ENCODE peak calls at places on chromosomes 1 and 21, in nine cellular contexts. C, T, R, E, Q, K, Z, H and V are unnamed samples.

GRCh38 chr1:21524686-21525339 is 15.6 kb downstream of the ALPL start:
- DNase-seq in C (no peak), T (no peak), R (peak; percentile 14), E (no peak), Q (no peak), K (no peak), Z (no peak), H (no peak), V (no peak)

GRCh38 chr1:221085712-221086111 is 206.5 kb downstream of the HLX start:
- DNase-seq in C (no peak), T (no peak), R (no peak), E (no peak), Q (no peak), K (no peak), Z (no peak), H (no peak), V (no peak)

GRCh38 chr1:232377494-232377770 is 252.5 kb downstream of the SIPA1L2 start:
- DNase-seq in C (no peak), T (no peak), R (no peak), E (no peak), Q (no peak), K (peak; percentile 42), Z (peak; percentile 66), H (no peak), V (no peak)

GRCh38 chr1:30645807-30646206 is 77.6 kb downstream of the MATN1 start:
- DNase-seq in C (no peak), T (no peak), R (no peak), E (no peak), Q (peak; percentile 35), K (no peak), Z (no peak), H (no peak), V (no peak)

GRCh38 chr21:37219766-37220432 is 47.2 kb downstream of the VPS26C start:
- DNase-seq in C (no peak), T (no peak), R (no peak), E (no peak), Q (no peak), K (no peak), Z (no peak), H (no peak), V (no peak)

GRCh38 chr1:47434051-47434842 is 3.6 kb upstream of the FOXD2 start:
- DNase-seq in C (no peak), T (peak; percentile 56), R (peak; percentile 56), E (no peak), Q (no peak), K (peak; percentile 59), Z (peak; percentile 49), H (no peak), V (no peak)

GRCh38 chr1:43912607-43913006 is 21.0 kb upstream of the ARTN start:
- DNase-seq in C (no peak), T (peak; percentile 24), R (no peak), E (no peak), Q (no peak), K (no peak), Z (no peak), H (no peak), V (no peak)

GRCh38 chr1:119787776-119788175 is 19.1 kb upstream of the HMGCS2 start:
- DNase-seq in C (no peak), T (no peak), R (no peak), E (no peak), Q (no peak), K (no peak), Z (no peak), H (no peak), V (no peak)

GRCh38 chr1:228066416-228066815 is 16.1 kb upstream of the ARF1 start:
- DNase-seq in C (no peak), T (no peak), R (no peak), E (no peak), Q (no peak), K (no peak), Z (no peak), H (peak; percentile 61), V (no peak)

GRCh38 chr1:11564237-11564636 is 85.3 kb downstream of the DISP3 start:
- DNase-seq in C (no peak), T (no peak), R (no peak), E (no peak), Q (no peak), K (no peak), Z (no peak), H (no peak), V (no peak)

GRCh38 chr1:95127380-95127779 is 10.2 kb downstream of the TLCD4 start:
- DNase-seq in C (no peak), T (no peak), R (no peak), E (no peak), Q (no peak), K (no peak), Z (no peak), H (no peak), V (no peak)

GRCh38 chr1:185916866-185917265 is 182.7 kb downstream of the HMCN1 start:
- DNase-seq in C (no peak), T (no peak), R (no peak), E (no peak), Q (no peak), K (no peak), Z (no peak), H (no peak), V (no peak)

GRCh38 chr1:150887018-150887417 is at the start of gene CTXND2:
- DNase-seq in C (no peak), T (no peak), R (no peak), E (no peak), Q (peak; percentile 21), K (no peak), Z (no peak), H (no peak), V (no peak)

GRCh38 chr1:84715620-84716019 is 25.4 kb upstream of the SSX2IP start:
- DNase-seq in C (no peak), T (no peak), R (no peak), E (no peak), Q (no peak), K (no peak), Z (no peak), H (no peak), V (no peak)

GRCh38 chr1:8351693-8352470 is 34.0 kb downstream of the SLC45A1 start:
- DNase-seq in C (peak; percentile 43), T (no peak), R (peak; percentile 62), E (no peak), Q (no peak), K (no peak), Z (no peak), H (no peak), V (peak; percentile 40)

GRCh38 chr1:6392880-6393399 is 627 bp downstream of the ACOT7 start:
- DNase-seq in C (peak; percentile 18), T (no peak), R (peak; percentile 37), E (no peak), Q (no peak), K (peak; percentile 37), Z (no peak), H (no peak), V (no peak)

DNA sequence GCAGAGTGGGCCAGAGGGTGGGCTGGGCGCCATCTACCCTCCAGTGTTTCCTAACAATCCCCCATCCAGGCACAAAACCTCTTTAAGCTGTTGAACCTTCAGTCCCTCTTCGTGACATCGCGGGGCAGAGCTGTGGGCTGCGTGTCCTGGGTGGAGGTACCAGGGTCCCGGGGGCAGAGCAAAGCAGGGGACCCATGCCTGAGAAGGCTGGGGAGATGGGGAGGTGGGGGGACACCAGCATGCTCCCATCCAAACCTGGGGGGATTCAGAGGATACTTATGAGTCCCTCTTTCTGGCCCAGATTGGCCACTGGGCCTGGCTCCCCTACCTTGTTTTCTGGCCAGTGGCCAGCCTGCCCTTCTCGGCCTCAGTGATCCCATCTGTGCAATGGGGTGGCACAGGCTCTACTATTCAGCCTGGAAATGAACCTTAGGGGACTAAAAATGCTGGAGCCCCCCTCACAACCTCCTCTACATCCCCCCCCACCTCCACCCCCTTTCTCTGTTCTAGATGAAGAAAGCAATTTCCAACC is 10.4 kb upstream of the CLCNKB start:
- DNase-seq in C (no peak), T (no peak), R (no peak), E (no peak), Q (no peak), K (no peak), Z (no peak), H (no peak), V (no peak)
- TF ChIP-seq CTCF in C (no peak), T (no peak), R (no peak), E (no peak), Q (no peak), K (no peak), Z (no peak), H (peak; percentile 8), V (no peak)

GRCh38 chr1:212916395-212917133 is 33.8 kb upstream of the VASH2 start:
- DNase-seq in C (no peak), T (peak; percentile 19), R (peak; percentile 32), E (no peak), Q (no peak), K (peak; percentile 29), Z (peak; percentile 25), H (peak; percentile 74), V (no peak)
- TF ChIP-seq CTCF in C (no peak), T (no peak), R (no peak), E (no peak), Q (no peak), K (no peak), Z (no peak), H (no peak), V (no peak)

GRCh38 chr1:236850580-236850979 is 55.5 kb downstream of the MTR start:
- DNase-seq in C (no peak), T (no peak), R (no peak), E (no peak), Q (no peak), K (no peak), Z (no peak), H (no peak), V (no peak)
- TF ChIP-seq CTCF in C (no peak), T (no peak), R (no peak), E (no peak), Q (no peak), K (no peak), Z (no peak), H (no peak), V (no peak)

GRCh38 chr1:235391879-235392278 is 24.7 kb downstream of the TBCE start:
- DNase-seq in C (no peak), T (no peak), R (no peak), E (no peak), Q (no peak), K (no peak), Z (no peak), H (no peak), V (no peak)

GRCh38 chr1:235401251-235401650 is 34.0 kb downstream of the TBCE start:
- DNase-seq in C (no peak), T (no peak), R (no peak), E (no peak), Q (no peak), K (no peak), Z (no peak), H (no peak), V (no peak)

GRCh38 chr1:235399661-235400060 is 32.4 kb downstream of the TBCE start:
- DNase-seq in C (no peak), T (no peak), R (no peak), E (no peak), Q (no peak), K (no peak), Z (no peak), H (no peak), V (no peak)

GRCh38 chr1:235402457-235403200 is 35.4 kb downstream of the TBCE start:
- DNase-seq in C (no peak), T (no peak), R (no peak), E (no peak), Q (no peak), K (no peak), Z (no peak), H (no peak), V (no peak)

GRCh38 chr1:235397733-235398132 is 30.5 kb downstream of the TBCE start:
- DNase-seq in C (no peak), T (no peak), R (no peak), E (no peak), Q (no peak), K (no peak), Z (no peak), H (no peak), V (no peak)
- TF ChIP-seq CTCF in C (no peak), T (no peak), R (no peak), E (no peak), Q (no peak), K (no peak), Z (no peak), H (no peak), V (no peak)